ENCODE peak calls at places on chromosomes 5 and 9, in eight cellular contexts. One of them, this sample, is unnamed.

GRCh38 chr9:134177186-134177585 is 12.8 kb upstream of the RNU6ATAC start:
- DNase-seq in CD8-positive, alpha-beta memory T cell: no peak
- DNase-seq in CD8-positive, alpha-beta T cell: no peak
- DNase-seq in mammary epithelial cell: no peak
- DNase-seq in right cardiac atrium: no peak
- DNase-seq in breast epithelium: no peak
- DNase-seq in upper lobe of right lung: no peak
- DNase-seq in H1: no peak
- DNase-seq in this sample: no peak

GRCh38 chr5:88741964-88742363 is 141.0 kb downstream of the MEF2C start:
- DNase-seq in CD8-positive, alpha-beta memory T cell: no peak
- DNase-seq in CD8-positive, alpha-beta T cell: no peak
- DNase-seq in mammary epithelial cell: no peak
- DNase-seq in right cardiac atrium: no peak
- DNase-seq in breast epithelium: no peak
- DNase-seq in upper lobe of right lung: no peak
- DNase-seq in H1: no peak
- DNase-seq in this sample: no peak

GRCh38 chr9:113707953-113708695 is 168.0 kb upstream of the ZNF618 start:
- DNase-seq in CD8-positive, alpha-beta memory T cell: no peak
- DNase-seq in CD8-positive, alpha-beta T cell: no peak
- DNase-seq in mammary epithelial cell: no peak
- DNase-seq in right cardiac atrium: no peak
- DNase-seq in breast epithelium: no peak
- DNase-seq in upper lobe of right lung: no peak
- DNase-seq in H1: no peak
- DNase-seq in this sample: no peak

GRCh38 chr9:17433526-17433925 is 145.3 kb upstream of the SH3GL2 start:
- DNase-seq in CD8-positive, alpha-beta memory T cell: no peak
- DNase-seq in CD8-positive, alpha-beta T cell: no peak
- DNase-seq in mammary epithelial cell: no peak
- DNase-seq in right cardiac atrium: no peak
- DNase-seq in breast epithelium: no peak
- DNase-seq in upper lobe of right lung: no peak
- DNase-seq in H1: no peak
- DNase-seq in this sample: no peak

GRCh38 chr5:169354263-169354662 is 53.3 kb upstream of the SLIT3 start:
- DNase-seq in CD8-positive, alpha-beta memory T cell: no peak
- DNase-seq in CD8-positive, alpha-beta T cell: no peak
- DNase-seq in mammary epithelial cell: peak; percentile 62
- DNase-seq in right cardiac atrium: no peak
- DNase-seq in breast epithelium: no peak
- DNase-seq in upper lobe of right lung: no peak
- DNase-seq in H1: no peak
- DNase-seq in this sample: no peak

GRCh38 chr9:37604296-37604695 is 11.9 kb upstream of the TOMM5 start:
- DNase-seq in CD8-positive, alpha-beta memory T cell: no peak
- DNase-seq in CD8-positive, alpha-beta T cell: no peak
- DNase-seq in mammary epithelial cell: no peak
- DNase-seq in right cardiac atrium: no peak
- DNase-seq in breast epithelium: no peak
- DNase-seq in upper lobe of right lung: no peak
- DNase-seq in H1: no peak
- DNase-seq in this sample: no peak

GRCh38 chr5:65880673-65881072 is 45.7 kb upstream of the ERBIN start:
- DNase-seq in CD8-positive, alpha-beta memory T cell: no peak
- DNase-seq in CD8-positive, alpha-beta T cell: no peak
- DNase-seq in mammary epithelial cell: no peak
- DNase-seq in right cardiac atrium: no peak
- DNase-seq in breast epithelium: no peak
- DNase-seq in upper lobe of right lung: no peak
- DNase-seq in H1: no peak
- DNase-seq in this sample: no peak

GRCh38 chr9:4207881-4208615 is 91.8 kb downstream of the GLIS3 start:
- DNase-seq in CD8-positive, alpha-beta memory T cell: no peak
- DNase-seq in CD8-positive, alpha-beta T cell: no peak
- DNase-seq in mammary epithelial cell: no peak
- DNase-seq in right cardiac atrium: peak; percentile 31
- DNase-seq in breast epithelium: no peak
- DNase-seq in upper lobe of right lung: no peak
- DNase-seq in H1: no peak
- DNase-seq in this sample: no peak

GRCh38 chr9:254516-254915 is 39.9 kb downstream of the DOCK8 start:
- DNase-seq in CD8-positive, alpha-beta memory T cell: no peak
- DNase-seq in CD8-positive, alpha-beta T cell: no peak
- DNase-seq in mammary epithelial cell: no peak
- DNase-seq in right cardiac atrium: no peak
- DNase-seq in breast epithelium: no peak
- DNase-seq in upper lobe of right lung: no peak
- DNase-seq in H1: no peak
- DNase-seq in this sample: no peak

GRCh38 chr5:54115768-54116403 is 194.5 kb downstream of the ARL15 start:
- DNase-seq in CD8-positive, alpha-beta memory T cell: no peak
- DNase-seq in CD8-positive, alpha-beta T cell: no peak
- DNase-seq in mammary epithelial cell: peak; percentile 77
- DNase-seq in right cardiac atrium: no peak
- DNase-seq in breast epithelium: no peak
- DNase-seq in upper lobe of right lung: no peak
- DNase-seq in H1: no peak
- DNase-seq in this sample: no peak

GRCh38 chr5:103472820-103473219 is 89.8 kb downstream of the NUDT12 start:
- DNase-seq in CD8-positive, alpha-beta memory T cell: no peak
- DNase-seq in CD8-positive, alpha-beta T cell: no peak
- DNase-seq in mammary epithelial cell: no peak
- DNase-seq in right cardiac atrium: no peak
- DNase-seq in breast epithelium: no peak
- DNase-seq in upper lobe of right lung: no peak
- DNase-seq in H1: no peak
- DNase-seq in this sample: no peak

GRCh38 chr5:32170303-32171170 is 3.6 kb downstream of the GOLPH3 start:
- DNase-seq in CD8-positive, alpha-beta memory T cell: no peak
- DNase-seq in CD8-positive, alpha-beta T cell: no peak
- DNase-seq in mammary epithelial cell: peak; percentile 26
- DNase-seq in right cardiac atrium: no peak
- DNase-seq in breast epithelium: no peak
- DNase-seq in upper lobe of right lung: no peak
- DNase-seq in H1: no peak
- DNase-seq in this sample: no peak

GRCh38 chr5:163504091-163504931 is 1.1 kb upstream of the MAT2B start:
- DNase-seq in CD8-positive, alpha-beta memory T cell: peak; percentile 13
- DNase-seq in CD8-positive, alpha-beta T cell: peak; percentile 30
- DNase-seq in mammary epithelial cell: peak; percentile 59
- DNase-seq in right cardiac atrium: peak; percentile 31
- DNase-seq in breast epithelium: no peak
- DNase-seq in upper lobe of right lung: no peak
- DNase-seq in H1: no peak
- DNase-seq in this sample: peak; percentile 25

GRCh38 chr5:168299372-168299771 is 7.9 kb downstream of the WWC1 start:
- DNase-seq in CD8-positive, alpha-beta memory T cell: no peak
- DNase-seq in CD8-positive, alpha-beta T cell: no peak
- DNase-seq in mammary epithelial cell: no peak
- DNase-seq in right cardiac atrium: no peak
- DNase-seq in breast epithelium: no peak
- DNase-seq in upper lobe of right lung: no peak
- DNase-seq in H1: no peak
- DNase-seq in this sample: no peak

GRCh38 chr5:154321546-154321945 is 124.3 kb upstream of the SAP30L start:
- DNase-seq in CD8-positive, alpha-beta memory T cell: no peak
- DNase-seq in CD8-positive, alpha-beta T cell: no peak
- DNase-seq in mammary epithelial cell: no peak
- DNase-seq in right cardiac atrium: no peak
- DNase-seq in breast epithelium: no peak
- DNase-seq in upper lobe of right lung: no peak
- DNase-seq in H1: no peak
- DNase-seq in this sample: no peak

GRCh38 chr5:143714629-143715028 is 97.3 kb upstream of the HMHB1 start:
- DNase-seq in CD8-positive, alpha-beta memory T cell: no peak
- DNase-seq in CD8-positive, alpha-beta T cell: no peak
- DNase-seq in mammary epithelial cell: no peak
- DNase-seq in right cardiac atrium: no peak
- DNase-seq in breast epithelium: no peak
- DNase-seq in upper lobe of right lung: peak; percentile 68
- DNase-seq in H1: no peak
- DNase-seq in this sample: no peak

GRCh38 chr5:93399675-93400074 is 181.3 kb downstream of the NR2F1-AS1 start:
- DNase-seq in CD8-positive, alpha-beta memory T cell: no peak
- DNase-seq in CD8-positive, alpha-beta T cell: no peak
- DNase-seq in mammary epithelial cell: no peak
- DNase-seq in right cardiac atrium: no peak
- DNase-seq in breast epithelium: no peak
- DNase-seq in upper lobe of right lung: no peak
- DNase-seq in H1: no peak
- DNase-seq in this sample: no peak
- H3K4me1 ChIP-seq in CD8-positive, alpha-beta memory T cell: no peaks in the 10 kb centered on the region
- H3K4me1 ChIP-seq in CD8-positive, alpha-beta T cell: no peaks in the 10 kb centered on the region
- H3K4me1 ChIP-seq in mammary epithelial cell: no peaks in the 10 kb centered on the region
- H3K4me1 ChIP-seq in right cardiac atrium: no peaks in the 10 kb centered on the region
- H3K4me1 ChIP-seq in breast epithelium: no peaks in the 10 kb centered on the region
- H3K4me1 ChIP-seq in upper lobe of right lung: no peaks in the 10 kb centered on the region
- H3K4me1 ChIP-seq in H1: no peaks in the 10 kb centered on the region
- H3K4me1 ChIP-seq in this sample: no peaks in the 10 kb centered on the region

GRCh38 chr5:73823508-73823925 is 197.5 kb downstream of the ARHGEF28 start:
- DNase-seq in CD8-positive, alpha-beta memory T cell: no peak
- DNase-seq in CD8-positive, alpha-beta T cell: no peak
- DNase-seq in mammary epithelial cell: peak; percentile 57
- DNase-seq in right cardiac atrium: no peak
- DNase-seq in breast epithelium: no peak
- DNase-seq in upper lobe of right lung: no peak
- DNase-seq in H1: no peak
- DNase-seq in this sample: no peak
- H3K4me1 ChIP-seq in CD8-positive, alpha-beta memory T cell: no peaks in the 10 kb centered on the region
- H3K4me1 ChIP-seq in CD8-positive, alpha-beta T cell: no peaks in the 10 kb centered on the region
- H3K4me1 ChIP-seq in mammary epithelial cell: peaks cover 84% of the 10 kb centered on the region
- H3K4me1 ChIP-seq in right cardiac atrium: no peaks in the 10 kb centered on the region
- H3K4me1 ChIP-seq in breast epithelium: peaks cover 12% of the 10 kb centered on the region
- H3K4me1 ChIP-seq in upper lobe of right lung: peaks cover 8% of the 10 kb centered on the region
- H3K4me1 ChIP-seq in H1: no peaks in the 10 kb centered on the region
- H3K4me1 ChIP-seq in this sample: no peaks in the 10 kb centered on the region

GRCh38 chr5:72160299-72160698 is 53.0 kb downstream of the MAP1B start:
- DNase-seq in CD8-positive, alpha-beta memory T cell: no peak
- DNase-seq in CD8-positive, alpha-beta T cell: no peak
- DNase-seq in mammary epithelial cell: peak; percentile 10
- DNase-seq in right cardiac atrium: no peak
- DNase-seq in breast epithelium: no peak
- DNase-seq in upper lobe of right lung: no peak
- DNase-seq in H1: no peak
- DNase-seq in this sample: no peak

GRCh38 chr5:72161951-72162350 is 54.7 kb downstream of the MAP1B start:
- DNase-seq in CD8-positive, alpha-beta memory T cell: no peak
- DNase-seq in CD8-positive, alpha-beta T cell: no peak
- DNase-seq in mammary epithelial cell: no peak
- DNase-seq in right cardiac atrium: no peak
- DNase-seq in breast epithelium: no peak
- DNase-seq in upper lobe of right lung: no peak
- DNase-seq in H1: no peak
- DNase-seq in this sample: no peak

GRCh38 chr5:72160959-72161358 is 53.7 kb downstream of the MAP1B start:
- DNase-seq in CD8-positive, alpha-beta memory T cell: no peak
- DNase-seq in CD8-positive, alpha-beta T cell: no peak
- DNase-seq in mammary epithelial cell: peak; percentile 42
- DNase-seq in right cardiac atrium: no peak
- DNase-seq in breast epithelium: no peak
- DNase-seq in upper lobe of right lung: no peak
- DNase-seq in H1: no peak
- DNase-seq in this sample: no peak

GRCh38 chr5:72156921-72157320 is 49.6 kb downstream of the MAP1B start:
- DNase-seq in CD8-positive, alpha-beta memory T cell: no peak
- DNase-seq in CD8-positive, alpha-beta T cell: no peak
- DNase-seq in mammary epithelial cell: peak; percentile 37
- DNase-seq in right cardiac atrium: no peak
- DNase-seq in breast epithelium: no peak
- DNase-seq in upper lobe of right lung: no peak
- DNase-seq in H1: no peak
- DNase-seq in this sample: no peak

DNA sequence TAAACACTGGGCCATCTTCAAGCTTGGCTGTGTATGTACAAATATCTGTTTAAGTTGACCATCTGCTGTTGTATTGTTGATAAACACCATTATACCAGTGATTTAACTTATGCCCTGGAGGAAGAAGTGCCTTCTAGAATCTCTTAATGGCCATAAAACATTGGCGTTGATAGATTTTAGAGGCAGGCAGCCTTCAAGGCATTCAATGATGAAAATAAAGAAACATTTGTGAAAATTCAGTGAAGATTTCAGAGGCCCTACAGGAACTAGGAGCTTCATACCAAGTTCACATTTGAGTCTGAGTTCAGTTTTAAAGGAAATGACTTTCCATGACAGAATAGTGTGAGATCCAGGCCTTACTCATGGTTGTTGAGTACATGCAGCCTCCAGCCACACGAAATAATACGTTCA is 52.2 kb downstream of the MAP1B start:
- DNase-seq in CD8-positive, alpha-beta memory T cell: no peak
- DNase-seq in CD8-positive, alpha-beta T cell: no peak
- DNase-seq in mammary epithelial cell: no peak
- DNase-seq in right cardiac atrium: no peak
- DNase-seq in breast epithelium: no peak
- DNase-seq in upper lobe of right lung: no peak
- DNase-seq in H1: no peak
- DNase-seq in this sample: no peak
- H3K4me1 ChIP-seq in CD8-positive, alpha-beta memory T cell: no peaks in the 10 kb centered on the region
- H3K4me1 ChIP-seq in CD8-positive, alpha-beta T cell: no peaks in the 10 kb centered on the region
- H3K4me1 ChIP-seq in mammary epithelial cell: no peaks in the 10 kb centered on the region
- H3K4me1 ChIP-seq in right cardiac atrium: peaks cover 11% of the 10 kb centered on the region
- H3K4me1 ChIP-seq in breast epithelium: no peaks in the 10 kb centered on the region
- H3K4me1 ChIP-seq in upper lobe of right lung: peaks cover 3% of the 10 kb centered on the region
- H3K4me1 ChIP-seq in H1: no peaks in the 10 kb centered on the region
- H3K4me1 ChIP-seq in this sample: no peaks in the 10 kb centered on the region

DNA sequence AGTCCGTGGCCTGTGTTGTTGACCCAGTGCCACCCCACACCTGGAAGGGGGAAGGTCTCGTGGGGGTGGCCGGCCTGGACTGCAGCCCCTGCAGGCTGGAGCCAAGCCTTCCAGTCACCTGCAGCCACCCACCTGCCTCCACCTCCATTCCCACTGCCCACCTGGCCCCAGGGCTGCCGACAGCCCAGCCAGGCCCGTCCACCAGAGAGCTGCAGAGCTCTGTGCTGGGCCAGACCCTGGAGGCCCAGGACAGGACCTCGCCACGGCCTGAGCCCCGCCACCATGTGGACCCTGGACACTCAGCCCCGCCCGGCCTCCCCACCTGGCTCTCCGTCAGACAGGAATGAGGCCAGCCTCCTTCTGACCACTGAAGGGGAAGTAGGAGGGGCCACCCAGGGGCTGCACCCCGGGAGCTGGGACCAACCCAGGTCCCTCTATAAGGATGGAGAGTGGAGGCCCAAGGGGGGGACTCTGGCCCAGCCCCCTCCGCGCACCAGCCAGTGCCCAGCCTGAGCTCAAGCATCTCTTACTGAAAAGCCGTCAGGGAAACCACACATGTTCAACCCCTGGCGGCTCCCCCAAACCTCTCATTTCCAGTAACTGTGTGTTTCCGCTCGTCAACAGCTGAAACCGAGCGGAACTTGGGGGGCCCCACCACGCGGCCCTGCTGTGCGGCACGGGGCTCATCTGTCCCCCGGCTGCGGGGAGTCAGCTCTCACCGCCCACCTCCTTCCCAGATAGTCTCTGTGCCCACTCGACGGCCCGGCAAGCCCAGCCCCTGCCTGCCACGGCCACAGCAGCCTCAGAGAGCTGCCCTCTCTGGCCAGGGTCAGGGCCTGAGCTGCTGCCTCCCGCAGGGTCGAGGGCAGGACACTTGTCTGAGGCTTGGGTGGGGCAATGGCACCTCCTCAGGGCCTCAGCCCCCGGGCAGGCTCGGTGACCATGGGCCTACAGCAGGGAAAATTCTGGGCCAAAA is 12.8 kb downstream of the NOTCH1 start:
- DNase-seq in CD8-positive, alpha-beta memory T cell: peak; percentile 58
- DNase-seq in CD8-positive, alpha-beta T cell: peak; percentile 46
- DNase-seq in mammary epithelial cell: no peak
- DNase-seq in right cardiac atrium: no peak
- DNase-seq in breast epithelium: no peak
- DNase-seq in upper lobe of right lung: no peak
- DNase-seq in H1: no peak
- DNase-seq in this sample: peak; percentile 81
- H3K4me1 ChIP-seq in CD8-positive, alpha-beta memory T cell: peaks cover 86% of the 10 kb centered on the region
- H3K4me1 ChIP-seq in CD8-positive, alpha-beta T cell: peaks cover 91% of the 10 kb centered on the region
- H3K4me1 ChIP-seq in mammary epithelial cell: peaks cover 35% of the 10 kb centered on the region
- H3K4me1 ChIP-seq in right cardiac atrium: peaks cover 22% of the 10 kb centered on the region
- H3K4me1 ChIP-seq in breast epithelium: no peaks in the 10 kb centered on the region
- H3K4me1 ChIP-seq in upper lobe of right lung: peaks cover 84% of the 10 kb centered on the region
- H3K4me1 ChIP-seq in H1: peaks cover 6% of the 10 kb centered on the region
- H3K4me1 ChIP-seq in this sample: peaks cover 59% of the 10 kb centered on the region

This sample was measured in naive thymus-derived CD4-positive, alpha-beta T cell.